ENCODE peak calls at places on chromosomes 12 and 14, in ten cellular contexts. M, A, Y, B, C, Q, I, R, G and U are unnamed samples.

GRCh38 chr14:36757730-36758286 is 96.1 kb downstream of the PAX9 start:
- DNase-seq in M (no peak), A (no peak), Y (no peak), B (no peak), C (no peak), Q (no peak), I (no peak), R (no peak), G (peak), U (no peak)

GRCh38 chr12:94941440-94941862 is 62.0 kb downstream of the NDUFA12 start:
- DNase-seq in M (no peak), A (peak), Y (no peak), B (peak), C (no peak), Q (no peak), I (peak), R (peak), G (peak), U (peak)

GRCh38 chr12:125586441-125586840 is 521.2 kb downstream of the AACS start:
- DNase-seq in M (no peak), A (no peak), Y (no peak), B (no peak), C (no peak), Q (no peak), I (no peak), R (no peak), G (no peak), U (no peak)

GRCh38 chr12:124730455-124730932 is 133.2 kb downstream of the SCARB1 start:
- DNase-seq in M (peak), A (no peak), Y (peak), B (no peak), C (no peak), Q (no peak), I (peak), R (peak), G (peak), U (no peak)

GRCh38 chr12:64739778-64740177 is 19.4 kb downstream of the GNS start:
- DNase-seq in M (no peak), A (peak), Y (no peak), B (no peak), C (no peak), Q (no peak), I (no peak), R (peak), G (no peak), U (no peak)

GRCh38 chr12:113413488-113413939 is 8.7 kb upstream of the SDSL start:
- DNase-seq in M (no peak), A (peak), Y (no peak), B (no peak), C (no peak), Q (no peak), I (no peak), R (no peak), G (no peak), U (no peak)

GRCh38 chr14:51677276-51677675 is 25.6 kb downstream of the FRMD6 start:
- DNase-seq in M (peak), A (no peak), Y (no peak), B (no peak), C (no peak), Q (no peak), I (no peak), R (peak), G (no peak), U (no peak)

GRCh38 chr14:68975667-68976066 is 3.4 kb downstream of the ACTN1 start:
- DNase-seq in M (no peak), A (peak), Y (no peak), B (no peak), C (no peak), Q (no peak), I (no peak), R (peak), G (peak), U (no peak)

GRCh38 chr14:55138091-55138490 is 9.0 kb downstream of the LGALS3 start:
- DNase-seq in M (no peak), A (no peak), Y (no peak), B (no peak), C (peak), Q (no peak), I (no peak), R (no peak), G (no peak), U (no peak)

GRCh38 chr14:63726499-63726898 is 1.4 kb downstream of the SGPP1 start:
- DNase-seq in M (no peak), A (no peak), Y (no peak), B (no peak), C (no peak), Q (no peak), I (no peak), R (peak), G (no peak), U (no peak)

GRCh38 chr12:42641231-42641630 is 51.7 kb upstream of the PRICKLE1 start:
- DNase-seq in M (peak), A (no peak), Y (no peak), B (no peak), C (no peak), Q (no peak), I (no peak), R (peak), G (no peak), U (no peak)

GRCh38 chr14:36048667-36049066 is 127.9 kb downstream of the PTCSC3 start:
- DNase-seq in M (no peak), A (no peak), Y (no peak), B (no peak), C (no peak), Q (no peak), I (no peak), R (no peak), G (no peak), U (no peak)

GRCh38 chr12:131089526-131090253 is 136.0 kb downstream of the ADGRD1 start:
- DNase-seq in M (no peak), A (no peak), Y (no peak), B (peak), C (no peak), Q (no peak), I (no peak), R (no peak), G (no peak), U (no peak)

GRCh38 chr12:122427403-122427802 is 4.9 kb upstream of the CLIP1 start:
- DNase-seq in M (no peak), A (no peak), Y (no peak), B (no peak), C (no peak), Q (no peak), I (no peak), R (no peak), G (no peak), U (no peak)

GRCh38 chr12:43737646-43738045 is 20.9 kb downstream of the PUS7L start:
- DNase-seq in M (no peak), A (peak), Y (no peak), B (no peak), C (no peak), Q (no peak), I (no peak), R (peak), G (peak), U (no peak)

GRCh38 chr12:47686645-47687240 is 19.1 kb downstream of the RPAP3 start:
- DNase-seq in M (peak), A (peak), Y (no peak), B (no peak), C (peak), Q (no peak), I (peak), R (peak), G (peak), U (no peak)

GRCh38 chr12:9083793-9084192 is 31.9 kb downstream of the A2M start:
- DNase-seq in M (no peak), A (no peak), Y (no peak), B (no peak), C (no peak), Q (no peak), I (no peak), R (no peak), G (no peak), U (no peak)

GRCh38 chr12:6952860-6953416 is 1.8 kb downstream of the PTPN6 start:
- DNase-seq in M (no peak), A (no peak), Y (no peak), B (no peak), C (no peak), Q (no peak), I (no peak), R (no peak), G (no peak), U (no peak)

GRCh38 chr14:59262717-59263469 is 74.4 kb downstream of the DAAM1 start:
- DNase-seq in M (no peak), A (no peak), Y (no peak), B (no peak), C (no peak), Q (no peak), I (no peak), R (no peak), G (no peak), U (no peak)

GRCh38 chr12:45743247-45743646 is 13.7 kb downstream of the ARID2 start:
- DNase-seq in M (no peak), A (no peak), Y (no peak), B (no peak), C (no peak), Q (no peak), I (no peak), R (no peak), G (peak), U (no peak)

GRCh38 chr12:45742590-45742989 is 13.1 kb downstream of the ARID2 start:
- DNase-seq in M (no peak), A (no peak), Y (no peak), B (no peak), C (no peak), Q (no peak), I (no peak), R (no peak), G (no peak), U (no peak)

GRCh38 chr12:45745861-45746277 is 16.4 kb downstream of the ARID2 start:
- DNase-seq in M (no peak), A (no peak), Y (no peak), B (no peak), C (peak), Q (no peak), I (no peak), R (peak), G (peak), U (no peak)
- TF ChIP-seq CTCF in M (peak), A (peak), Y (peak), B (peak), C (peak), Q (peak), I (peak), R (peak), G (peak), U (peak)

GRCh38 chr14:99253890-99254289 is 18.1 kb downstream of the BCL11B start:
- DNase-seq in M (no peak), A (no peak), Y (no peak), B (no peak), C (no peak), Q (no peak), I (no peak), R (no peak), G (no peak), U (no peak)
- H3K4me3 ChIP-seq in M (no peak), A (no peak), Y (no peak), B (no peak), C (no peak), Q (peak), I (no peak), R (no peak), G (no peak), U (no peak)

GRCh38 chr12:109998904-109999648 is at the start of gene ANKRD13A:
- DNase-seq in M (peak), A (peak), Y (peak), B (peak), C (peak), Q (peak), I (peak), R (peak), G (peak), U (peak)
- TF ChIP-seq CTCF in M (no peak), A (no peak), Y (no peak), B (no peak), C (no peak), Q (no peak), I (no peak), R (no peak), G (no peak), U (no peak)

DNA sequence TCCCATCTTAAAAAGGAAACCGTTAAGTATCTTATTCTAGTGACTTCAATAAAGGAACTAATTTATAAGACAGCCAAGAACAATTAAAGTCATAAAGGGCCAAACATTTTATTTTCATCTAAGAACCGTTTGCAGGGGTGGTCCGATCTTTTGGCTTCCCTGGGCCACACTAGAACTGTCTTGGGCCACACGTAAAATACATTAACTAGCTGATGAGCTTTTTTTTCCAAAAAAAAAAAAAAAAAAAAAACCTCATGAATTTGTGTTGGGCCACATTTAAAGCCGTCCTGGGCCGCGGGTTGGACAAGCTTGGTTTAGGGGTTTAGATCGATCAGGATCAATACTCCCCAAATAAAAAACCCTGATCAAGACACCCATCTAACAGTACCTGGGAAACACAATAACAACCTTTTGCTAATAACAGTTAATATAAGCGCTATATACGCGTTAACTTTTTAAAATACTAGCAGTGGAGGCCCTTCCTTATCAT is 1.2 kb downstream of the NAP1L1 start:
- DNase-seq in M (no peak), A (no peak), Y (no peak), B (no peak), C (no peak), Q (no peak), I (no peak), R (no peak), G (no peak), U (no peak)
- H3K4me3 ChIP-seq in M (peak), A (peak), Y (peak), B (peak), C (peak), Q (peak), I (peak), R (peak), G (peak), U (peak)

GRCh38 chr14:88519907-88520306 is 34.9 kb downstream of the PTPN21 start:
- DNase-seq in M (no peak), A (no peak), Y (no peak), B (no peak), C (no peak), Q (no peak), I (no peak), R (no peak), G (no peak), U (no peak)
- TF ChIP-seq CTCF in M (no peak), A (no peak), Y (no peak), B (no peak), C (no peak), Q (no peak), I (no peak), R (no peak), G (no peak), U (no peak)

DNA sequence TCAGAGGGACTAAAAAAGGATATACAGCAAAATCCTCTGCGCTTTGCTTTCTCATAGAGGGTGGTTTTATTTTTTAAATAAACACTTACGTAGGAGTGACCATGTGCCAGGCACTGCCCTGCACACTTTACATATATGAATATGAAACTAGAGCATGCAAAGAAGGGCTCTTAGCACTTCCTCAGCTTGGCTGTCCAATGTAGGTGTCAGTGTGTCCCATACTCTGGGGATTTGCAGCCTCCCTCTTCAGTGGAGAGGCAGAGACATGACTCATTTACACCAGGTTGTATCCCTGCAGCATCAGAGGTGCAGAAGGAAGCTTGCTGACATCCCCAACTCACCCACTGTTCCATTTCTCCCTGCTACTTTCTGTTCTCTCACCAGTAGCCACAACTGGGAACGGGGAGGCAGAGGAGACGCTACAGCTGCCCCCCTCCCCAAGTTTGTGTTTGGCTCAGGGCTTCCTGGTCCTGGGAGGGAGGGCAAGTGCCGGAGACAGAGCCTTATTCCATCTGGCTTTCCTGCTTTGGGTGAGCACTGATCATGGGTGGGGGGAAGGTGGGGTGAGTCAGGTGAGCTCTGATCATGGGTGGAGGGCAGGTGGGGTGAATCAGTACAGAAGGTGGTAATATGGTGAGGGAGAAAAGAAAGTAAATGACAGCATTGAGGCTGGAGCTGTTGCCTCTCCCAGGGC is 4.9 kb upstream of the KRT5 start:
- DNase-seq in M (no peak), A (no peak), Y (no peak), B (no peak), C (no peak), Q (no peak), I (no peak), R (no peak), G (peak), U (no peak)
- H3K4me3 ChIP-seq in M (no peak), A (no peak), Y (no peak), B (no peak), C (no peak), Q (no peak), I (no peak), R (no peak), G (no peak), U (no peak)

GRCh38 chr12:26273811-26274210 is 78.4 kb downstream of the SSPN start:
- DNase-seq in M (no peak), A (no peak), Y (no peak), B (no peak), C (no peak), Q (no peak), I (no peak), R (no peak), G (no peak), U (no peak)
- TF ChIP-seq CTCF in M (no peak), A (no peak), Y (no peak), B (no peak), C (no peak), Q (no peak), I (no peak), R (no peak), G (no peak), U (no peak)

DNA sequence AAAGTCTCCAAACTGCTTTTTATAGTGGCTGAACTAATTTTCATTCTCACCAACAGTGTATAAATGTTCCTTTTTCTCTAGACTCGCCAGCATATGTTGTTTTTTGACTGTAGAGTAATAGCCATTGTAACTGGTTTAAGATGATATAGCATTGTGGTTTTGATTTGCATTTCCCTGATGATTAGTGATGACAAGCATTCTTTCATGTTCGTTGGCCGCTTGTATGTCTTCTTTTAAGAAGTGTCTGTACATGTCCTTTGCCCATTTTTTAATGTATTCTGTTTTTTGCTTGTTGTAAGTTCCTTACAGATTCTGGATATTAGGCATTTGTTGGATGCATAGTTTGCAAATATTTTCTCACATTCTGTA is 404.9 kb downstream of the FLRT2 start:
- DNase-seq in M (no peak), A (no peak), Y (no peak), B (no peak), C (peak), Q (no peak), I (no peak), R (no peak), G (peak), U (no peak)
- H3K4me3 ChIP-seq in M (no peak), A (peak), Y (peak), B (peak), C (peak), Q (peak), I (no peak), R (no peak), G (no peak), U (peak)

DNA sequence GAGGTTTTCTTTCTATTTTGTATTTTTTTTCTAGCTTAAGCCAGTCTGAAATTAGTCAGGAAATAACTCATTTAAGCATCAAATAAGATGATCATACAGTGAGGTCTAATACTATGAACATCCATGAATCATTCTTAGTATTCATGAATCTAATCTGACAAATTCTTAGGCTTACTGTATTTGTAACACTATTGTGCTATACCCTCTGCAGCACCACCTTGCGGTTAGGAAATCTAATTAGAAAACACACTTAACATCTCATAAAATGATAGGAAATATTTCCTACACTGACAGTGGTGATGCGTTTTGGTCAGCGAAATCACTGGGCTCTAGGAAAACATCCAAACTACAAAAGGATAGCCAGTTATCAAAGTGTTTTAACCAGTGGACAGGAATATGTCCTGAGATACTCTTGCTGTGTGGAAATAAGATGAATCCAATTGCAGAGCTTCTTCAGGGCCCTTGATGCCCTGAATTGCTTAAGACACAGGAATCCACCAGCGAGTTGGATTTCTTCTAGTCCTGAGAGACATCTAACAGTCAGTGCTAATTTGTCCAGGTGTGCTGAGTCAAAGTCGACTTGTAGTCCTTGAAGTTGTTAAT is 109.3 kb upstream of the MYF6 start:
- DNase-seq in M (peak), A (peak), Y (no peak), B (peak), C (peak), Q (no peak), I (peak), R (peak), G (peak), U (no peak)
- TF ChIP-seq CTCF in M (peak), A (peak), Y (no peak), B (peak), C (peak), Q (no peak), I (peak), R (peak), G (peak), U (peak)